ENCODE peak calls at places on chromosome 4, in nine cellular contexts. F is uterus; O is right cardiac atrium; N is IMR-90; H is esophagus squamous epithelium; W is astrocyte; B is CD4-positive, CD25-positive, alpha-beta regulatory T cell; X is cardiac muscle cell; J is heart right ventricle. K is an unnamed sample. For H3K27me3, the result is how much of the 10 kb centered on the place peaks cover.

GRCh38 chr4:113744667-113745241 is 16.8 kb downstream of the CAMK2D start:
- DNase-seq in F (no peak), W (no peak), X (no peak), J (no peak), O (no peak), B (no peak), N (no peak), H (no peak), K (no peak)

GRCh38 chr4:76753814-76754213 is 144.1 kb downstream of the SOWAHB start:
- DNase-seq in W (peak), B (no peak), N (peak), O (peak), H (no peak), J (no peak), F (no peak), X (peak), K (peak)

GRCh38 chr4:82893942-82894341 is 3.0 kb upstream of the SEC31A start:
- DNase-seq in X (peak), N (no peak), O (no peak), F (no peak), H (no peak), B (no peak), W (no peak), J (no peak), K (no peak)

GRCh38 chr4:74501579-74501978 is 56.6 kb downstream of the AREG start:
- DNase-seq in N (peak), W (peak), F (no peak), H (no peak), X (peak), O (no peak), J (no peak), B (no peak), K (no peak)

GRCh38 chr4:89619230-89619962 is 217.6 kb downstream of the SNCA start:
- DNase-seq in F (no peak), O (no peak), W (no peak), B (peak), N (no peak), H (no peak), J (no peak), X (peak), K (no peak)

GRCh38 chr4:148120216-148120615 is 322.0 kb downstream of the NR3C2 start:
- DNase-seq in N (no peak), W (no peak), O (no peak), X (no peak), F (no peak), B (no peak), J (no peak), H (no peak), K (no peak)

GRCh38 chr4:121736735-121737351 is 28.1 kb downstream of the SMIM43 start:
- DNase-seq in X (peak), O (no peak), H (no peak), J (no peak), W (peak), N (peak), B (peak), F (no peak), K (no peak)

GRCh38 chr4:85994576-85994975 is 365.3 kb downstream of the MAPK10 start:
- DNase-seq in F (no peak), X (peak), H (no peak), O (no peak), N (no peak), B (no peak), W (no peak), J (no peak), K (no peak)

GRCh38 chr4:140271553-140271952 is 101.9 kb upstream of the SCOC start:
- DNase-seq in N (no peak), B (no peak), F (no peak), H (no peak), W (no peak), J (no peak), O (no peak), X (no peak), K (no peak)

GRCh38 chr4:158624889-158625478 is 46.7 kb downstream of the C4orf46 start:
- DNase-seq in O (no peak), J (no peak), B (peak), N (peak), F (no peak), H (no peak), X (peak), W (peak), K (peak)

GRCh38 chr4:103867311-103867710 is 147.5 kb upstream of the TACR3 start:
- DNase-seq in N (no peak), B (no peak), X (no peak), W (no peak), H (no peak), F (no peak), J (no peak), O (no peak), K (no peak)

GRCh38 chr4:63020661-63021060 is 1388.6 kb downstream of the TECRL start:
- DNase-seq in O (no peak), F (no peak), B (no peak), W (no peak), H (no peak), N (no peak), X (no peak), J (no peak), K (no peak)

GRCh38 chr4:171644430-171645057 is 168.7 kb upstream of the GALNTL6 start:
- DNase-seq in N (no peak), J (no peak), X (no peak), B (no peak), H (no peak), W (no peak), O (no peak), F (no peak), K (no peak)

GRCh38 chr4:70559216-70559830 is 32.7 kb upstream of the AMBN start:
- DNase-seq in H (no peak), O (peak), F (peak), B (peak), J (no peak), W (peak), X (peak), N (peak), K (peak)

GRCh38 chr4:78779280-78779679 is 3.1 kb downstream of the BMP2K start:
- DNase-seq in H (no peak), N (peak), X (no peak), F (no peak), W (peak), O (no peak), J (no peak), B (no peak), K (no peak)

GRCh38 chr4:107304699-107305286 is 268.7 kb upstream of the DKK2 start:
- DNase-seq in W (no peak), F (no peak), N (no peak), B (no peak), J (no peak), X (no peak), O (no peak), H (no peak), K (no peak)

DNA sequence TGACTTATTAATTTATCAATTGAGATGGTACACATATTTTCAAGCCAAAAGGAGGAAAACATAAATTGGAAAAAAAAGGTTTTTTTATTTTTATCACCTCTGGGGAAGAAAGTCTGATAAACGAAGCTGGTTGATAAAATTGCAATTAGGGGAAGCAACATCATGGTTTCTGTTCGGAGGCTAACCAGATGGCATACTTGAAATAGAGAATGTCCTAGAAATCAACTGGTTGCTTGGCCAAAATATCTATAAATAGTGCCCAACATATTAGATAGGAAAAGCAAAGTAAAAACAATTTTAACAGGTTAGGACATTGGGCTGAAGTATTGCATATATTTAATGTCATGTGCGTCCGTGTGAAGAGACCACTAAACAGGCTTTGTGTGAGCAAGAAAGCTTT is 14.3 kb downstream of the KLKB1 start:
- DNase-seq in W (no peak), J (no peak), H (no peak), N (no peak), X (no peak), O (no peak), B (no peak), F (no peak), K (no peak)
- H3K4me3 ChIP-seq in W (no peak), J (no peak), H (no peak), N (no peak), X (no peak), O (no peak), B (no peak), F (no peak), K (no peak)

DNA sequence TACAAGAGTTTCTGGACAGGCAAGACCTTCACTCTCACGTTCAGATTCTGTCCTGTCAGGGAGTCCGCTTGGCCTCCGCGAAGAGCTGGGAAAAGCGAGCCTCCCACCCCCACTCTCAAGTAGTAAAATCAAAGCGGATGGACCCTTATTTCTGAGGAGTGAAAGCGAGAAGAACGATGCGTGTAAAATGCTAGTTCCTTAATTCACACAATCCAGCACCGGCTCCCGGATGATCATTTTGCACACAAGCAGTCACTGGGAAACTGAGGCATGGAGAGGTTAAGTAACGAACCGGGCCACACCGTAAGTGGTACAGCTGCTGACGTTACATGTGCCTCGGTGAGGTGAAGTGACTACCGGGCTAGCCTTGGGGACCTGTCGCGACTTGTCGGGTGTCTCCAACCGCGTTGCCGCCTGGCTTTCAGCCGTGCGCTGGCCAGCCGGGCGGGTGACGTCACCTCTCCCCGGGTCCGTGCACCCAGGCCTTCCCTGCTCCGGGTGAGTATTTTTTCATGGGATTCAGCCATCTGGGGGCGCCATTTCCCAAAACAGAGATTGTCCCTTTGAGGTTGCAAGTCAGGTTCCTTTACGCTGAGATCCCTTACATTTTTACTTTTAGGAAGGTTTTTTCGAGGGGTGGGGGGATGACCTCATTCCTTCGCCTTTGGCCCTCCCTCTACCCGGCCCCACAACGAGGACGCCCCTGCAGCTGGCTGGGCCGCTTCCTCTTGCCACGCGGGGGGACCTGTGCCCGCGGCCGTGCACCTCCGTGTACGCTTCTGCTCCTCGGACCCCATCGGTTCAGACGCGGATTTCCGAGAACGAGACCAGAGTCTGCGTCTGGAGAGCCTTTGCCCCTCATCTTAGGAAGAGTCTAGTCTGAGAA is 3.4 kb upstream of the SFRP2 start:
- DNase-seq in W (no peak), B (peak), O (peak), H (no peak), N (no peak), J (no peak), X (peak), F (peak), K (no peak)
- H3K27me3 ChIP-seq in W (half or more), B (under half), O (under half), H (under half), N (half or more), J (under half), X (half or more), F (under half), K (under half)

DNA sequence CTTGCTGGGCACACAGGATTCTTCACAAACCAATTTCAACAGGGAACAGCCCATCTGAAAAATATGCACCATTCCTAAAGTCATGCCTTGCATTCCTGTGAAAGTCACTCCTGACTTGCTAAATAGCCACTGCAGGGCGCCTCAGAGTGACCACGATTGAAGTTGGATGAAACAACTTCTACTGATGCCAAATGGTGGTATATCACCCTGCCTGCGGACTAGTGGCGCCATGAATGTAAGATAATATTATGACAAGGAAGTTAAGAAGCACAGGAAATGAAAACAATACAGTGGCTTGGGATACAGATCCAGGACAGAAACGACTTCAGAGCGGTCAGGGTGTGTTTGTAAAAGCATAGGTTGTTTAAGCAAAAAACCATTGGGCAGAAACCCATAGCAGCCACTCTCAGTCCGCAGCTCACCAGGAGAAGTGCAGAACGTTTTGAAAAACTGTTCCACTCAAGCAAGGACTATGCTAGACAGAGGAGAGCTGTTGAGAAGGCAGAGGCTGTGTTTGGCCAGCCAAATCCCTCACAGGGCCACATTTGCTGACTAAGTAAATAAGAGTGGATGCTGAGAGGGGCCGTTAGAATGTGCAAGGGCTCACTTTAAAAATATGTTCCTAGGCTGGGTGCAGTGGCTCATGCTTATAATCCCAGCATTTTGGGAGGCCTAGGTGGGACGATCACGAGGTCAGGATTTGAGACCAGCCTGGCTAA is 250.4 kb downstream of the PTTG2 start:
- DNase-seq in N (no peak), H (no peak), B (no peak), F (no peak), X (peak), O (peak), J (no peak), W (peak), K (peak)
- H3K4me3 ChIP-seq in N (no peak), H (no peak), B (no peak), F (no peak), X (no peak), O (no peak), J (no peak), W (no peak), K (no peak)

DNA sequence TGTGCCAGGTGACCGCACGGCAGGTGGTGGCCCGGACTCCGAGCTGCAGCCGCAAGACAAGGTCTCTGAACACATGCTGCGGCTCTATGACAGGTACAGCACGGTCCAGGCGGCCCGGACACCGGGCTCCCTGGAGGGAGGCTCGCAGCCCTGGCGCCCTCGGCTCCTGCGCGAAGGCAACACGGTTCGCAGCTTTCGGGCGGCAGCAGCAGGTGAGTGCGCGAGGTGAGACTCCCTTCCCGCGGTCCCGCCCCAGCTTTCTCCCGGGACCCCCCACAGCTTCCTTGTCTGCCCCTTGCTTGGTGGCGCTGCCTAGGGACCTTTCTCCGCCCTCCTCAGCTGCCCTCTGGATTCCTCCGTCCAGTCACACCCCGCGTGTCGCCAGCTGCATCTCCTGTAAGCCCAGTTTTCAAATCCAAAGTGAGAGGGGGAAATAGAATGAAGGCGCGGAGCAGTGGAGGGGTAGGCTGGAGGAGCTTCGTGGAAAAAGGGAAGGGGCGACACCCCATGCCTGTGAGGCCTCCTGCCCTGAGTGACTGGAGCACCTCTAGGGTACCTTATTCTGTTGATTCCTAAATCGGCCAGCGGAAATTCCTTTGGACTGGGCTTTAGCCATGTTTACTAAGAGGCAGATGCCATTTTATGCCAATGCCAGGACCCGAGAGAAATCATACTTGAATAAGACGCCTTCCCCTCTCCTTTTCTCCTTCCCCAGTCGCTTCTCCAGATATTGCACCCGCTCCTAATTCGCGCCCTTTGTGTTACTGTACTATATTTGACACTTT is 1.1 kb downstream of the BMP3 start:
- DNase-seq in W (no peak), B (no peak), F (no peak), J (no peak), H (no peak), N (no peak), X (no peak), O (no peak), K (no peak)
- H3K27me3 ChIP-seq in W (half or more), B (under half), F (under half), J (under half), H (under half), N (half or more), X (half or more), O (under half), K (under half)

GRCh38 chr4:54230479-54231418 is 1.7 kb downstream of the PDGFRA start:
- DNase-seq in H (no peak), N (no peak), J (peak), X (peak), O (peak), F (peak), B (peak), W (peak), K (peak)
- H3K4me3 ChIP-seq in H (peak), N (peak), J (peak), X (peak), O (peak), F (peak), B (no peak), W (peak), K (peak)

GRCh38 chr4:1405636-1406415 is 416 bp downstream of the NKX1-1 start:
- DNase-seq in X (no peak), H (no peak), J (no peak), N (no peak), W (no peak), O (peak), F (no peak), B (no peak), K (no peak)
- H3K27me3 ChIP-seq in X (half or more), H (half or more), J (half or more), N (half or more), W (half or more), O (under half), F (half or more), B (under half), K (under half)

GRCh38 chr4:8202108-8202507 is 3.0 kb downstream of the SH3TC1 start:
- DNase-seq in B (no peak), H (no peak), O (no peak), J (no peak), F (no peak), W (no peak), N (no peak), X (no peak), K (no peak)

GRCh38 chr4:8199594-8200301 is 658 bp downstream of the SH3TC1 start:
- DNase-seq in N (no peak), W (no peak), B (peak), F (no peak), O (peak), J (no peak), H (no peak), X (no peak), K (no peak)

GRCh38 chr4:8201341-8201781 is 2.3 kb downstream of the SH3TC1 start:
- DNase-seq in F (no peak), W (no peak), N (no peak), B (peak), O (no peak), H (no peak), J (no peak), X (peak), K (no peak)

GRCh38 chr4:8198906-8199593 is at the start of gene SH3TC1:
- DNase-seq in O (peak), H (peak), J (peak), W (peak), X (peak), N (peak), F (peak), B (peak), K (peak)

DNA sequence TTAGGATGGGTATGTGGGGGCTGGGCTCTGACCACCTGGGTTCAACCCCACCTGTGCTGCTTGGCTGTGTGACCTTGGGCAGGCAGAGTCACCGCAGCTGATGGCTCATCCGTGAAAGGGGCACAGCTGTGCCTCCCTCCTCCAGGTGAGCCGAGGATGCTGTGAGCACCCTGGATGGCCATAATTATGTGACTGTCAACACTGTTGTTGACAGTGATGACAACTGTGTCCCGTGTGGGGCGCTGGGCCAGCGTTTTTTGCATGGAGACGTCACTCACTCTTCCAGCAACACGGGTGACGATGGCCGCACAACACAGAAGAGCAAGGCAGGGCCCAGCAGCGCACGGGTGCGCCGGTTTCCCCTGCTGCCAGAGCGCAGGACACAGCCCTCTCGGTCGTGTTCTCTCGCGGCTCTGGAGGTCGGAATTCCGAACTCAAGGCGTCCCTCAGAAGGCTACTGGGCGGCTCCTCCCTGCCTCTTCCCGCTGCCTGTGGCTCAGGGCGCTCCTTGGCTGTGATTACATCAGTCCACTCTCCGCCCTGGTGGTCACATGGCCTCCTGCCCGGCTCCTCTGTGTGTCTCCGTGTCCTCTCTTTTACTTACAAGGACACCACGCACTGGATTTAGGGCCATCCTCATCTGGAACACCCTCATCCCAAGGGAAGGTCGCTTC is 1.3 kb downstream of the SH3TC1 start:
- DNase-seq in B (peak), N (peak), O (peak), H (no peak), J (peak), X (peak), W (no peak), F (no peak), K (no peak)
- H3K4me3 ChIP-seq in B (peak), N (no peak), O (peak), H (peak), J (peak), X (no peak), W (no peak), F (peak), K (no peak)

K was measured in MG63.